ENCODE peak calls at places on chromosome 14, in eight cellular contexts. One of them, this sample, is unnamed.

GRCh38 chr14:89182326-89182725 is 234.7 kb downstream of the FOXN3 start:
- DNase-seq in CD4-positive, CD25-positive, alpha-beta regulatory T cell: no peak
- DNase-seq in pancreas: no peak
- DNase-seq in fibroblast of lung: no peak
- DNase-seq in lower lobe of right lung: no peak
- DNase-seq in aorta: no peak
- DNase-seq in effector memory CD4-positive, alpha-beta T cell: no peak
- DNase-seq in tibial artery: no peak
- DNase-seq in this sample: no peak

GRCh38 chr14:23009483-23009938 is 432 bp downstream of the C14orf93 start:
- DNase-seq in pancreas: no peak
- DNase-seq in aorta: no peak
- DNase-seq in CD4-positive, CD25-positive, alpha-beta regulatory T cell: no peak
- DNase-seq in effector memory CD4-positive, alpha-beta T cell: no peak
- DNase-seq in tibial artery: no peak
- DNase-seq in lower lobe of right lung: no peak
- DNase-seq in fibroblast of lung: no peak
- DNase-seq in this sample: no peak

GRCh38 chr14:88229428-88229827 is 93.6 kb downstream of the KCNK10 start:
- DNase-seq in lower lobe of right lung: no peak
- DNase-seq in aorta: no peak
- DNase-seq in tibial artery: no peak
- DNase-seq in fibroblast of lung: no peak
- DNase-seq in pancreas: no peak
- DNase-seq in effector memory CD4-positive, alpha-beta T cell: no peak
- DNase-seq in CD4-positive, CD25-positive, alpha-beta regulatory T cell: no peak
- DNase-seq in this sample: no peak

GRCh38 chr14:68239988-68240387 is 420.4 kb downstream of the RAD51B start:
- DNase-seq in fibroblast of lung: peak; percentile 34
- DNase-seq in effector memory CD4-positive, alpha-beta T cell: no peak
- DNase-seq in CD4-positive, CD25-positive, alpha-beta regulatory T cell: no peak
- DNase-seq in lower lobe of right lung: no peak
- DNase-seq in tibial artery: no peak
- DNase-seq in pancreas: no peak
- DNase-seq in aorta: no peak
- DNase-seq in this sample: no peak

GRCh38 chr14:53715390-53715730 is 241.3 kb downstream of the BMP4 start:
- DNase-seq in tibial artery: no peak
- DNase-seq in pancreas: no peak
- DNase-seq in lower lobe of right lung: no peak
- DNase-seq in effector memory CD4-positive, alpha-beta T cell: no peak
- DNase-seq in CD4-positive, CD25-positive, alpha-beta regulatory T cell: no peak
- DNase-seq in fibroblast of lung: peak; percentile 70
- DNase-seq in aorta: no peak
- DNase-seq in this sample: no peak

GRCh38 chr14:69703047-69704046 is 63.6 kb upstream of the SRSF5 start:
- DNase-seq in fibroblast of lung: no peak
- DNase-seq in lower lobe of right lung: no peak
- DNase-seq in effector memory CD4-positive, alpha-beta T cell: no peak
- DNase-seq in pancreas: no peak
- DNase-seq in CD4-positive, CD25-positive, alpha-beta regulatory T cell: no peak
- DNase-seq in tibial artery: no peak
- DNase-seq in aorta: no peak
- DNase-seq in this sample: no peak

GRCh38 chr14:22981090-22982012 is 1.0 kb downstream of the AJUBA start:
- DNase-seq in pancreas: no peak
- DNase-seq in lower lobe of right lung: peak; percentile 55
- DNase-seq in aorta: peak; percentile 79
- DNase-seq in tibial artery: no peak
- DNase-seq in CD4-positive, CD25-positive, alpha-beta regulatory T cell: peak; percentile 30
- DNase-seq in effector memory CD4-positive, alpha-beta T cell: no peak
- DNase-seq in fibroblast of lung: peak; percentile 39
- DNase-seq in this sample: no peak

GRCh38 chr14:100389497-100390104 is 66.5 kb downstream of the SLC25A47 start:
- DNase-seq in tibial artery: no peak
- DNase-seq in pancreas: peak; percentile 75
- DNase-seq in fibroblast of lung: no peak
- DNase-seq in aorta: no peak
- DNase-seq in lower lobe of right lung: no peak
- DNase-seq in effector memory CD4-positive, alpha-beta T cell: no peak
- DNase-seq in CD4-positive, CD25-positive, alpha-beta regulatory T cell: no peak
- DNase-seq in this sample: no peak

DNA sequence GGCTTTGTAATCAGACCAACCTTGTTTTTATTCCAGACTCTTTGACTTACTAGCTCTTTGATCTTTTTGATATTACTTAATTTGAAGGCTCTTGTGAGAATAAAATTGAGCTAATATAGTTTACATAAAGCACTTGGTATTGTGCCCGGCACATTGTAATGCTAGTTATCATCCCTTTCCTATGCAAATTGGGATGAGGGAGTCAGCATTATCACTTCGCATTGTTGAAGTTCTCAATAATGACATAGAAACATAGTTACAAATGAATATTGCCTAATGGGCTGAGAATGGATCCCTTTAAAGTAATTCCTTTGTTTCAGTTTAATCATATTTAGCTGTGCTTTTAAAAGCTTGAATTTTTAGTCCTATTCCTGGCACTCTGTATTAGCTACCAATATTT is 36.6 kb downstream of the SUPT16H start:
- DNase-seq in aorta: no peak
- DNase-seq in CD4-positive, CD25-positive, alpha-beta regulatory T cell: no peak
- DNase-seq in pancreas: no peak
- DNase-seq in tibial artery: no peak
- DNase-seq in lower lobe of right lung: no peak
- DNase-seq in effector memory CD4-positive, alpha-beta T cell: no peak
- DNase-seq in fibroblast of lung: peak; percentile 13
- DNase-seq in this sample: no peak
- H3K27ac ChIP-seq in aorta: no peak overlapping the region
- H3K27ac ChIP-seq in CD4-positive, CD25-positive, alpha-beta regulatory T cell: no peak overlapping the region
- H3K27ac ChIP-seq in pancreas: no peak overlapping the region
- H3K27ac ChIP-seq in tibial artery: no peak overlapping the region
- H3K27ac ChIP-seq in lower lobe of right lung: no peak overlapping the region
- H3K27ac ChIP-seq in effector memory CD4-positive, alpha-beta T cell: no peak overlapping the region
- H3K27ac ChIP-seq in fibroblast of lung: no peak overlapping the region
- H3K27ac ChIP-seq in this sample: peak overlapping the region; percentile 6

DNA sequence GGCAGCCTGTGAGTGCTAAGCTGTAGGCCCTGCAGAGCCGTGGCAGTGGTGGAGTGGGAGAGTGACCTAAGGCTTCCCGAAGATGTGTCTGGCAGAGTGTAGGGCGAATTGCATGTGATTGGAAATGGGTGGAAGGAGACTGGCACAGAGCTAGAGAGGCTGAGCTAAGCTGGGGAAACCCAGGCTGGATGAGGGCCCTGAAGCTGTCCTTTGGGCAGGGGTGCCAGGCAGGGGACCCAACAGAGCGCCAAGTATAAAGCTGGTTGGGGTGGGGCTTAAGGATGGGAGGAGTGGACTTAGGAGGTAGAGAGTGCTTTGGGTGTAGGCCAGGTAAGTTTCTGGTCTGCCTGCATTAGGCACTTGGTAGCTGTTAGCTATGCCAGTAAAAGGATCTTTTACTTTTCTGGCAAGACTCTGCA is 47.9 kb downstream of the WDR20 start:
- DNase-seq in effector memory CD4-positive, alpha-beta T cell: no peak
- DNase-seq in CD4-positive, CD25-positive, alpha-beta regulatory T cell: no peak
- DNase-seq in aorta: no peak
- DNase-seq in lower lobe of right lung: no peak
- DNase-seq in fibroblast of lung: no peak
- DNase-seq in pancreas: no peak
- DNase-seq in tibial artery: no peak
- DNase-seq in this sample: no peak
- H3K4me3 ChIP-seq in effector memory CD4-positive, alpha-beta T cell: no peak overlapping the region
- H3K4me3 ChIP-seq in CD4-positive, CD25-positive, alpha-beta regulatory T cell: no peak overlapping the region
- H3K4me3 ChIP-seq in aorta: no peak overlapping the region
- H3K4me3 ChIP-seq in lower lobe of right lung: no peak overlapping the region
- H3K4me3 ChIP-seq in fibroblast of lung: no peak overlapping the region
- H3K4me3 ChIP-seq in pancreas: no peak overlapping the region
- H3K4me3 ChIP-seq in tibial artery: no peak overlapping the region
- H3K4me3 ChIP-seq in this sample: no peak overlapping the region

GRCh38 chr14:102105369-102105768 is 18.5 kb upstream of the HSP90AA1 start:
- DNase-seq in lower lobe of right lung: no peak
- DNase-seq in tibial artery: no peak
- DNase-seq in pancreas: no peak
- DNase-seq in effector memory CD4-positive, alpha-beta T cell: no peak
- DNase-seq in CD4-positive, CD25-positive, alpha-beta regulatory T cell: no peak
- DNase-seq in fibroblast of lung: no peak
- DNase-seq in aorta: no peak
- DNase-seq in this sample: no peak
- H3K27me3 ChIP-seq in lower lobe of right lung: no peaks in the 10 kb centered on the region
- H3K27me3 ChIP-seq in tibial artery: no peaks in the 10 kb centered on the region
- H3K27me3 ChIP-seq in pancreas: no peaks in the 10 kb centered on the region
- H3K27me3 ChIP-seq in effector memory CD4-positive, alpha-beta T cell: no peaks in the 10 kb centered on the region
- H3K27me3 ChIP-seq in CD4-positive, CD25-positive, alpha-beta regulatory T cell: no peaks in the 10 kb centered on the region
- H3K27me3 ChIP-seq in fibroblast of lung: peaks cover 2% of the 10 kb centered on the region
- H3K27me3 ChIP-seq in aorta: no peaks in the 10 kb centered on the region
- H3K27me3 ChIP-seq in this sample: no peaks in the 10 kb centered on the region

GRCh38 chr14:99205086-99205688 is 66.8 kb downstream of the BCL11B start:
- DNase-seq in fibroblast of lung: no peak
- DNase-seq in effector memory CD4-positive, alpha-beta T cell: no peak
- DNase-seq in pancreas: no peak
- DNase-seq in aorta: no peak
- DNase-seq in CD4-positive, CD25-positive, alpha-beta regulatory T cell: no peak
- DNase-seq in lower lobe of right lung: no peak
- DNase-seq in tibial artery: no peak
- DNase-seq in this sample: no peak
- H3K27ac ChIP-seq in fibroblast of lung: no peak overlapping the region
- H3K27ac ChIP-seq in effector memory CD4-positive, alpha-beta T cell: peak overlapping the region; percentile 88
- H3K27ac ChIP-seq in pancreas: no peak overlapping the region
- H3K27ac ChIP-seq in aorta: no peak overlapping the region
- H3K27ac ChIP-seq in CD4-positive, CD25-positive, alpha-beta regulatory T cell: peak overlapping the region; percentile 75
- H3K27ac ChIP-seq in lower lobe of right lung: no peak overlapping the region
- H3K27ac ChIP-seq in tibial artery: no peak overlapping the region
- H3K27ac ChIP-seq in this sample: no peak overlapping the region

DNA sequence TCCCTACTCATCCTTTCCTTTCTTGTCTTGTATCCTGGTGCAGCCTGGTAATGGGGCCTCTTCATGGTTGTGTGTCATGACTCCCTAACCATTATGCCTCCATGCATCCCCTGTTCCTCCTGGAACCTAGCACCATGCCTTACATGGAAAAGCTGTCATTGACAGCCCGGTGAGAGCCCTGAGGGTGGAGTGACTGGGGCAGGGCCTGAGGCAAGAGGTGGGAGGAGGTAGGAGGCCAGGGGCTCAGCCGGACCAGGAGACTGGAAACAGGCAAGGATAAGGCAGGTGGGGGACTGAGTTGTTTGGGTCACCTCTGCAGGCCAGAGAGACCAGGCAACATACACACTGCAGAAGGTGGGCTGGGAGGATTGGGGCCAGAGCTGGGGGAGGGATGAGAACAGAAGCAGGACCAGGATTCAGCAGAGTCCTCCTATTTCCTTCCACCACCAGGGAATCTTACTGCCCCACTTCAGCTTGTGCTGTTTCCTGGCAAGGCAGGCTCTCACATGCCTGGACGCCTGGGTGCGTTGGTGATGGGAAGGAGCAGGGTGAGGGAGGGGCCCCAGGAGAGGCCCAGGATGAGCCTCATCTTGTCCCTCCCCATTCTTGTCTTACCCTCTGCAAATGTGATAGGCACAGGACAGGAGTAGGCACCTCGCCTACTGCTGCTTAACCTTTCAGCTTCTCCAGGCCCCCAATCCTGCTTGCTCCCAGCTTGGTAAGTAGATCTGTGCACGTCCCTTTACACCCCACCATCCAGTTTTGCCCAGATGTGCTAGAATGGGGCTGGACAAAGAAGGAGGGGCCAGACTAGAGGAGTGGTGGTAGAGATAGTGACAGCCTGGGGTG is at the start of gene LTB4R2:
- DNase-seq in fibroblast of lung: no peak
- DNase-seq in pancreas: no peak
- DNase-seq in effector memory CD4-positive, alpha-beta T cell: no peak
- DNase-seq in lower lobe of right lung: peak; percentile 40
- DNase-seq in CD4-positive, CD25-positive, alpha-beta regulatory T cell: no peak
- DNase-seq in tibial artery: no peak
- DNase-seq in aorta: no peak
- DNase-seq in this sample: no peak
- H3K4me3 ChIP-seq in fibroblast of lung: peak within 1 kb of the TSS; percentile 42
- H3K4me3 ChIP-seq in pancreas: peak within 1 kb of the TSS; percentile 52
- H3K4me3 ChIP-seq in effector memory CD4-positive, alpha-beta T cell: peak within 1 kb of the TSS; percentile 47
- H3K4me3 ChIP-seq in lower lobe of right lung: peak within 1 kb of the TSS; percentile 73
- H3K4me3 ChIP-seq in CD4-positive, CD25-positive, alpha-beta regulatory T cell: peak within 1 kb of the TSS; percentile 44
- H3K4me3 ChIP-seq in tibial artery: peak within 1 kb of the TSS; percentile 56
- H3K4me3 ChIP-seq in aorta: no peak within 1 kb of the TSS
- H3K4me3 ChIP-seq in this sample: peak within 1 kb of the TSS; percentile 55

GRCh38 chr14:57091030-57091608 is 177.6 kb downstream of the EXOC5 start:
- DNase-seq in effector memory CD4-positive, alpha-beta T cell: no peak
- DNase-seq in aorta: no peak
- DNase-seq in fibroblast of lung: no peak
- DNase-seq in lower lobe of right lung: no peak
- DNase-seq in CD4-positive, CD25-positive, alpha-beta regulatory T cell: no peak
- DNase-seq in pancreas: no peak
- DNase-seq in tibial artery: no peak
- DNase-seq in this sample: no peak

GRCh38 chr14:57087841-57088240 is 180.9 kb downstream of the EXOC5 start:
- DNase-seq in lower lobe of right lung: no peak
- DNase-seq in fibroblast of lung: no peak
- DNase-seq in aorta: no peak
- DNase-seq in CD4-positive, CD25-positive, alpha-beta regulatory T cell: no peak
- DNase-seq in pancreas: no peak
- DNase-seq in tibial artery: no peak
- DNase-seq in effector memory CD4-positive, alpha-beta T cell: no peak
- DNase-seq in this sample: no peak

GRCh38 chr14:57086271-57087162 is 182.2 kb downstream of the EXOC5 start:
- DNase-seq in tibial artery: no peak
- DNase-seq in lower lobe of right lung: no peak
- DNase-seq in CD4-positive, CD25-positive, alpha-beta regulatory T cell: no peak
- DNase-seq in effector memory CD4-positive, alpha-beta T cell: no peak
- DNase-seq in pancreas: no peak
- DNase-seq in aorta: no peak
- DNase-seq in fibroblast of lung: no peak
- DNase-seq in this sample: no peak

GRCh38 chr14:57085801-57086200 is 182.9 kb downstream of the EXOC5 start:
- DNase-seq in pancreas: no peak
- DNase-seq in aorta: no peak
- DNase-seq in tibial artery: no peak
- DNase-seq in fibroblast of lung: no peak
- DNase-seq in CD4-positive, CD25-positive, alpha-beta regulatory T cell: no peak
- DNase-seq in effector memory CD4-positive, alpha-beta T cell: no peak
- DNase-seq in lower lobe of right lung: no peak
- DNase-seq in this sample: no peak

DNA sequence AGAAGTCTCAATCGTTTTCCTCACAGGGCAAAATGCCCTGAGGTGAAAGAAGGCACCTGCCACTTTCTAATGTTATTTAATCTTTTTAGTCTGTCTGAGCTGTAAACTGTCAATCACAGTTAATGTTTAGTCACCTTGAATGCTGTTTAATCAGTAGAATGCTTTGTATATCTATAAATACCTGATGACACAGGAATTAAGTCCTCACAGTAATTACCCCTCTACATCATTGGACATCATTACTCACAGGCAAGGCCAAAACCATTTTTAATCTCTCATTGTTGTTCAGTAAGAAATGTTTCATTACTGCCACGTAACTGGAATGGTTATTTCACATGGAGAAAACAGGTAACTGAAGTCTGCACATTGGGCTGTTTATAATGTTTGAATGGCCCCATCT is 178.8 kb downstream of the EXOC5 start:
- DNase-seq in effector memory CD4-positive, alpha-beta T cell: no peak
- DNase-seq in aorta: no peak
- DNase-seq in CD4-positive, CD25-positive, alpha-beta regulatory T cell: no peak
- DNase-seq in fibroblast of lung: no peak
- DNase-seq in lower lobe of right lung: no peak
- DNase-seq in pancreas: no peak
- DNase-seq in tibial artery: no peak
- DNase-seq in this sample: no peak
- H3K27me3 ChIP-seq in effector memory CD4-positive, alpha-beta T cell: no peaks in the 10 kb centered on the region
- H3K27me3 ChIP-seq in aorta: no peaks in the 10 kb centered on the region
- H3K27me3 ChIP-seq in CD4-positive, CD25-positive, alpha-beta regulatory T cell: no peaks in the 10 kb centered on the region
- H3K27me3 ChIP-seq in fibroblast of lung: no peaks in the 10 kb centered on the region
- H3K27me3 ChIP-seq in lower lobe of right lung: no peaks in the 10 kb centered on the region
- H3K27me3 ChIP-seq in pancreas: no peaks in the 10 kb centered on the region
- H3K27me3 ChIP-seq in tibial artery: no peaks in the 10 kb centered on the region
- H3K27me3 ChIP-seq in this sample: no peaks in the 10 kb centered on the region